ENCODE peak calls at places on chromosomes 12 and 14, in seven cellular contexts. S is body of pancreas; K is activated T-cell treated with anti-CD3 and anti-CD28 coated beads, Interleukin-2, amount 50 U/mL, for 72 hours; U is ACHN; X is EL; A is posterior cingulate gyrus; C is Kasumi-1. F is an unnamed sample.

GRCh38 chr12:56991319-56991906 is 14.9 kb downstream of the ZBTB39 start:
- DNase-seq in A (no peak), S (no peak), U (no peak), K (no peak), C (peak; percentile 88), X (no peak), F (peak; percentile 70)

GRCh38 chr14:100748944-100749343 is 22.3 kb downstream of the DLK1 start:
- DNase-seq in X (no peak), U (no peak), K (no peak), A (no peak), C (no peak), S (no peak), F (no peak)

GRCh38 chr12:54028324-54029201 is at the start of gene HOXC6:
- DNase-seq in U (no peak), A (no peak), X (no peak), S (no peak), K (no peak), C (no peak), F (no peak)

GRCh38 chr14:42715316-42715715 is 1108.6 kb downstream of the LRFN5 start:
- DNase-seq in U (peak; percentile 24), K (no peak), X (peak; percentile 1), A (no peak), C (no peak), S (no peak), F (no peak)

GRCh38 chr12:120821878-120822277 is 82.3 kb downstream of the SPPL3 start:
- DNase-seq in K (no peak), S (no peak), U (no peak), C (no peak), X (no peak), A (no peak), F (no peak)

GRCh38 chr14:100410056-100410565 is 87.0 kb downstream of the SLC25A47 start:
- DNase-seq in K (no peak), C (no peak), S (no peak), U (no peak), A (no peak), X (no peak), F (no peak)

GRCh38 chr12:122842505-122843405 is 7.5 kb downstream of the HIP1R start:
- DNase-seq in U (no peak), X (no peak), S (no peak), C (no peak), K (no peak), A (no peak), F (peak; percentile 42)

GRCh38 chr12:28328967-28329366 is 138.7 kb downstream of the CCDC91 start:
- DNase-seq in A (no peak), C (no peak), S (no peak), X (no peak), U (no peak), K (no peak), F (no peak)

GRCh38 chr14:99628832-99629618 is 15.9 kb upstream of the HHIPL1 start:
- DNase-seq in X (peak; percentile 72), S (peak; percentile 85), C (peak; percentile 53), A (peak; percentile 87), K (peak; percentile 69), U (peak; percentile 61), F (peak; percentile 77)

GRCh38 chr14:62081012-62081612 is 318.9 kb downstream of the SNAPC1 start:
- DNase-seq in C (peak; percentile 83), K (no peak), S (no peak), A (no peak), X (no peak), U (no peak), F (no peak)

GRCh38 chr12:55142896-55143870 is 17.0 kb downstream of the OR9K2 start:
- DNase-seq in X (peak; percentile 52), U (peak; percentile 77), A (peak; percentile 32), C (peak; percentile 57), S (peak; percentile 41), K (peak; percentile 40), F (peak; percentile 67)

GRCh38 chr12:108400900-108401480 is 61.9 kb upstream of the CMKLR1 start:
- DNase-seq in C (no peak), S (no peak), U (no peak), X (no peak), K (no peak), A (no peak), F (no peak)

GRCh38 chr12:94762943-94763342 is 112.6 kb upstream of the TMCC3 start:
- DNase-seq in X (no peak), U (no peak), A (no peak), S (no peak), C (no peak), K (no peak), F (no peak)

GRCh38 chr12:79964100-79964627 is 29.3 kb upstream of the PPP1R12A start:
- DNase-seq in X (no peak), A (no peak), U (peak; percentile 9), C (no peak), K (no peak), S (no peak), F (no peak)

GRCh38 chr14:74217672-74218448 is 21.4 kb upstream of the VSX2 start:
- DNase-seq in S (peak; percentile 75), X (peak; percentile 67), A (peak; percentile 81), C (peak; percentile 60), U (peak; percentile 67), K (peak; percentile 79), F (peak; percentile 66)

GRCh38 chr12:62537544-62537943 is 70.9 kb downstream of the MON2 start:
- DNase-seq in X (peak; percentile 74), S (peak; percentile 49), U (peak; percentile 24), A (no peak), C (peak; percentile 32), K (no peak), F (peak; percentile 42)

GRCh38 chr12:88756153-88756552 is 175.9 kb upstream of the KITLG start:
- DNase-seq in C (no peak), U (no peak), S (no peak), A (no peak), K (no peak), X (peak; percentile 40), F (no peak)

GRCh38 chr14:78530078-78530477 is 359.9 kb downstream of the NRXN3 start:
- DNase-seq in A (no peak), K (peak; percentile 1), C (peak; percentile 31), U (peak; percentile 49), X (peak; percentile 18), S (peak; percentile 17), F (peak; percentile 21)

GRCh38 chr12:123546281-123546680 is 12.8 kb upstream of the RILPL1 start:
- DNase-seq in U (no peak), K (no peak), C (no peak), S (no peak), X (peak; percentile 57), A (no peak), F (no peak)

GRCh38 chr12:113555226-113555625 is 83.6 kb upstream of the LHX5 start:
- DNase-seq in A (no peak), X (peak; percentile 76), S (no peak), K (no peak), C (no peak), U (peak; percentile 17), F (no peak)

GRCh38 chr12:127145929-127146789 is 1120.8 kb upstream of the TMEM132C start:
- DNase-seq in K (peak; percentile 63), S (peak; percentile 57), C (no peak), A (peak; percentile 75), X (peak; percentile 82), U (peak; percentile 83), F (peak; percentile 21)

GRCh38 chr12:80044694-80045046 is 54.7 kb upstream of the OTOGL start:
- DNase-seq in K (no peak), S (no peak), X (peak; percentile 91), U (peak; percentile 32), C (no peak), A (no peak), F (no peak)

GRCh38 chr14:28101992-28102391 is 664.6 kb upstream of the FOXG1 start:
- DNase-seq in X (no peak), A (peak; percentile 16), S (no peak), U (no peak), K (no peak), C (no peak), F (no peak)

GRCh38 chr12:114625294-114625851 is 58.6 kb downstream of the TBX3 start:
- DNase-seq in K (peak; percentile 39), A (no peak), C (peak; percentile 15), X (peak; percentile 76), S (peak; percentile 36), U (peak; percentile 56), F (peak; percentile 67)

GRCh38 chr14:51487848-51488247 is 163.9 kb upstream of the FRMD6 start:
- DNase-seq in K (no peak), X (no peak), U (no peak), A (no peak), S (no peak), C (peak; percentile 40), F (no peak)

GRCh38 chr14:62796431-62796830 is 248.8 kb downstream of the KCNH5 start:
- DNase-seq in K (no peak), S (no peak), U (no peak), A (no peak), C (no peak), X (no peak), F (no peak)

GRCh38 chr12:45575823-45576448 is 153.6 kb upstream of the ARID2 start:
- DNase-seq in S (no peak), X (no peak), U (no peak), C (peak; percentile 94), A (no peak), K (no peak), F (no peak)

GRCh38 chr12:116319851-116320621 is 42.5 kb upstream of the MED13L start:
- DNase-seq in A (no peak), X (peak; percentile 89), C (peak; percentile 90), K (peak; percentile 47), U (no peak), S (peak; percentile 14), F (peak; percentile 90)

GRCh38 chr12:9940370-9940769 is 8.2 kb upstream of the CLEC2A start:
- DNase-seq in K (no peak), A (no peak), C (peak; percentile 44), S (no peak), U (peak; percentile 14), X (no peak), F (no peak)

GRCh38 chr12:20463920-20464524 is 95.7 kb downstream of the PDE3A start:
- DNase-seq in C (peak; percentile 6), S (no peak), A (no peak), X (no peak), K (no peak), U (peak; percentile 36), F (peak; percentile 28)

GRCh38 chr12:10716704-10717315 is 6.3 kb downstream of the YBX3 start:
- DNase-seq in C (no peak), X (peak; percentile 93), S (peak; percentile 53), U (peak; percentile 95), A (peak; percentile 9), K (no peak), F (peak; percentile 94)

GRCh38 chr12:79681008-79681590 is 9.7 kb downstream of the PAWR start:
- DNase-seq in K (no peak), U (peak; percentile 69), C (peak; percentile 22), A (no peak), X (peak; percentile 69), S (no peak), F (no peak)